ENCODE peak calls at places on chromosome 15, in ten cellular contexts. U is A549, Q is ovary, H is uterus, F is adrenal gland, T is esophagus squamous epithelium, X is IMR-90, K is esophagus muscularis mucosa, P is heart left ventricle, R is body of pancreas. I is an unnamed sample.

GRCh38 chr15:66838671-66839239 is 136.7 kb downstream of the SMAD6 start:
- DNase-seq in U (peak; percentile 57), Q (no peak), H (no peak), F (no peak), T (no peak), X (peak; percentile 71), K (no peak), P (no peak), R (no peak), I (no peak)

GRCh38 chr15:73052679-73053397 is 575 bp downstream of the NEO1 start:
- DNase-seq in U (peak; percentile 62), Q (peak; percentile 64), H (peak; percentile 56), F (peak; percentile 34), T (no peak), X (peak; percentile 38), K (no peak), P (peak; percentile 43), R (peak; percentile 63), I (peak; percentile 19)

GRCh38 chr15:96047255-96047931 is 283.1 kb upstream of the NR2F2 start:
- DNase-seq in U (no peak), Q (no peak), H (peak; percentile 36), F (no peak), T (no peak), X (peak; percentile 98), K (peak; percentile 68), P (no peak), R (no peak), I (no peak)

GRCh38 chr15:49558924-49559323 is 61.7 kb downstream of the FAM227B start:
- DNase-seq in U (no peak), Q (no peak), H (no peak), F (no peak), T (no peak), X (peak; percentile 53), K (no peak), P (no peak), R (no peak), I (no peak)

GRCh38 chr15:55829826-55830225 is 86.9 kb upstream of the PRTG start:
- DNase-seq in U (no peak), Q (no peak), H (no peak), F (no peak), T (no peak), X (no peak), K (no peak), P (no peak), R (no peak), I (no peak)

GRCh38 chr15:47715856-47716445 is 1.4 kb upstream of the SEMA6D start:
- DNase-seq in U (no peak), Q (peak; percentile 70), H (no peak), F (peak; percentile 16), T (no peak), X (peak; percentile 47), K (no peak), P (peak; percentile 53), R (no peak), I (no peak)

GRCh38 chr15:57028176-57028575 is 109.7 kb downstream of the TCF12 start:
- DNase-seq in U (no peak), Q (no peak), H (no peak), F (no peak), T (no peak), X (no peak), K (no peak), P (no peak), R (no peak), I (no peak)

GRCh38 chr15:45205192-45205591 is 17.4 kb upstream of the SHF start:
- DNase-seq in U (peak; percentile 72), Q (no peak), H (no peak), F (peak; percentile 62), T (no peak), X (peak; percentile 69), K (no peak), P (peak; percentile 43), R (peak; percentile 78), I (peak; percentile 55)

GRCh38 chr15:47415539-47415971 is 301.8 kb upstream of the SEMA6D start:
- DNase-seq in U (no peak), Q (no peak), H (no peak), F (no peak), T (no peak), X (peak; percentile 57), K (no peak), P (no peak), R (no peak), I (no peak)

GRCh38 chr15:94263341-94264273 is 32.2 kb downstream of the MCTP2 start:
- DNase-seq in U (no peak), Q (no peak), H (no peak), F (no peak), T (no peak), X (peak; percentile 48), K (no peak), P (no peak), R (no peak), I (no peak)

GRCh38 chr15:85542895-85543331 is 162.5 kb downstream of the AKAP13 start:
- DNase-seq in U (no peak), Q (no peak), H (no peak), F (no peak), T (no peak), X (peak; percentile 43), K (no peak), P (no peak), R (no peak), I (no peak)

GRCh38 chr15:69060041-69060481 is 45.6 kb downstream of the NOX5 start:
- DNase-seq in U (no peak), Q (peak; percentile 50), H (no peak), F (peak; percentile 64), T (no peak), X (no peak), K (no peak), P (peak; percentile 86), R (no peak), I (no peak)

GRCh38 chr15:81385110-81386076 is 11.4 kb upstream of the TMC3 start:
- DNase-seq in U (no peak), Q (no peak), H (no peak), F (no peak), T (no peak), X (no peak), K (no peak), P (no peak), R (peak; percentile 8), I (no peak)

GRCh38 chr15:99213187-99213811 is 36.1 kb downstream of the TTC23 start:
- DNase-seq in U (peak; percentile 72), Q (peak; percentile 88), H (peak; percentile 83), F (peak; percentile 88), T (no peak), X (peak; percentile 67), K (no peak), P (peak; percentile 86), R (peak; percentile 81), I (peak; percentile 19)

DNA sequence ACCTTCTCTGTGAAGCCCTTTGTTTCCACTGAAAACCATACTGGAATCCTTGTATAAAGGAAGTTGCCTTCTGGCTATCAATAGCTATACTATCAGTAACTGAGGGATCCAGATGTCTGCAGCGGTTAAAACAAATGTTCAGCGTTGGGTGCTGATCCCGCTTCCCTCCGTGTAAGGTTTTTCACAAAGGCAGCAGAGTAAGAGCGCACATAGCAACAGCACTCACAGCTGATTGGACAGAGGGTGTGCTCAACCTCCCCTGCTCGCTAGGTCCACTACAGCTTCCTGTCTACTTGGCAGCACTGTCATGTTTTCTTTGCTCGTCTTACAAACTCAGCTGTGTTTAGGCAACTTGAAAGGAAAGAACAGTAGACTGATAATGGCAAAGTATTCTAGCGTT is 27.3 kb downstream of the ATOSA start:
- DNase-seq in U (peak; percentile 94), Q (peak; percentile 66), H (peak; percentile 72), F (peak; percentile 88), T (no peak), X (peak; percentile 98), K (peak; percentile 92), P (peak; percentile 73), R (peak; percentile 72), I (peak; percentile 10)
- TF ChIP-seq POLR2A in U (peak; percentile 45), Q (no peak), H (peak; percentile 49), F (peak; percentile 75), T (no peak), X (no peak), K (no peak), P (no peak), R (no peak), I (no peak)

GRCh38 chr15:38251726-38252480 is 733 bp upstream of the SPRED1 start:
- DNase-seq in U (peak; percentile 98), Q (peak; percentile 93), H (peak; percentile 92), F (peak; percentile 89), T (peak; percentile 25), X (peak; percentile 99), K (peak; percentile 95), P (peak; percentile 95), R (peak; percentile 91), I (peak; percentile 42)
- TF ChIP-seq POLR2A in U (peak; percentile 50), Q (peak; percentile 73), H (no peak), F (peak; percentile 69), T (peak; percentile 65), X (peak; percentile 83), K (peak; percentile 28), P (no peak), R (peak; percentile 58), I (peak; percentile 72)

DNA sequence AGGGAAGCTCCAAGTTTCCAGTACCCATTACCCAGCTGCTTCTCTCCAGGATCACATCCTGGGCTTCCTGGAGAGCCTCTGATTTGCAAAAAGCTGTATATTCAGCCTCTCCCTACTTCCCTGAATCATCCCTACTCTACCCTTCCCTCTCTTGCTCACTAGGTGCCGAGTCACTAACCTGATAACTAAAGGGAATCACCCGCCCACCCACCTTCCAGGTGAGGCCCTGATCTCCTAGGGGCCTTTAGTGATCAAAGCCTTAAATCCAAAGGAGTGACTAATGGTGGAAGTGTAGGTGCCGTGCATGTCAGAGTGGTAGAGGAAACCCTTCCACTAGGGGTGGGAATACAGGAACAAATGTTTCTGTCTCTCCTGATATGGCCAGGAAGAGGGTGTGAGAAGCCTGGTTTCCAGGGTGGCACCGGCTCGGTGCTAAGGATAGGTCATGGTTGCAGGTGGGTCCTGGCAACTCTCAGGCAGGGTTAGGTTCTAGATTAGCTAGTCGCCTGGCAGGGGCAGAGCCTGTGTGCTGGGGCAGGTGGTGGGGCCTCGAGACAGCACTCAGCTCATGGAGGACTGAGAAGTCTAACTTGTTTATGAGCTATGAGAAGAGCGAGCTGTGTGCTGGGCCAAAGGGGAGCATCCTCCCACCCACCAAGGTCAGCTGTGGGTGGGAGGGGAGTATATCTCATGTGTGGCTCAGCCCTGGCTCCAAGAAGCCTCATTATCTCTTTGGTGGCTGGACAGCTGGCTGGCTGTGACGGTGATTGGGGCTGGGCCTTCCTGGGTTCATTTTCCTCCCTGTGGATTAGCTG is 10.1 kb downstream of the SEMA7A start:
- DNase-seq in U (no peak), Q (peak; percentile 68), H (no peak), F (no peak), T (no peak), X (no peak), K (no peak), P (no peak), R (no peak), I (no peak)
- TF ChIP-seq POLR2A in U (no peak), Q (no peak), H (no peak), F (no peak), T (no peak), X (no peak), K (no peak), P (no peak), R (no peak), I (no peak)

DNA sequence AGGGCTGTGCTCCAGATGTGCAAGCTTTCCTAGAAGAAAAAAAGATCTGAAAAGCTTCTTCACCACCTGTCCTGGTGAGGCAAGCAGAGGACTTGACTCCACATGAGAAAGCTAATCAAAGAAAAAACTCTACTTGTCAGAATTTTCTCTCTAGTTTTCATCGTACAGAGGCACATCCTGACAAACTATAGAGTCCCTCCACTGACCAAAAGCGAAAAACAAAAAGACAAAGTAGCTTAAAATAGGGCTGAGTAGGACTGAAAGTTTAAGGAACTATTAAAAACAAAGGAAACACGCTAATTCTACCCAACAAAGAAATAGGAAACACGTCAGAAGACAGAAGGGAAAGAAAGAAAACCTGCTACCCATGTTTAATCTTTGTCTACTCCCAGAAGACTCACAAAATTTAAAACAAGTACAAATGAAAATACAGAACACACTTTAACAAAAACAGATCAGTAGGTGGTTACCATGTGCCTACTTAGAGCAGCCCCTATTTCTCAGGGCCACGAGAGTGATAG is 26.5 kb downstream of the NANOGP8 start:
- DNase-seq in U (no peak), Q (no peak), H (no peak), F (no peak), T (no peak), X (no peak), K (no peak), P (no peak), R (no peak), I (no peak)
- TF ChIP-seq POLR2A in U (no peak), Q (no peak), H (no peak), F (no peak), T (no peak), X (no peak), K (no peak), P (no peak), R (no peak), I (no peak)